ENCODE peak calls at places on chromosomes 12 and 14, in ten cellular contexts. H is left ventricle myocardium inferior; G is stomach; F is NCI-H1417; K is fibroblast of mammary gland; S is NCI-H524 treated with DMSO at 0.1 percent for 48 hours; X is SIG-M5; A is A673; Y is activated gamma-delta T cell treated with anti-CD3 and anti-CD28 coated beads, Interleukin-2, amount 50 U/mL, for 16 hours; P is epithelial cell of esophagus. E is an unnamed sample.

GRCh38 chr12:3896851-3897351 is 23.7 kb upstream of the PARP11 start:
- DNase-seq in K (peak), A (no peak), G (no peak), P (peak), X (peak), Y (no peak), H (no peak), F (no peak), S (no peak), E (peak)

GRCh38 chr14:50770586-50770985 is 60.4 kb downstream of the NIN start:
- DNase-seq in A (no peak), Y (no peak), G (no peak), P (peak), K (no peak), F (no peak), S (no peak), H (no peak), X (no peak), E (no peak)

GRCh38 chr12:32828120-32828519 is 68.5 kb downstream of the PKP2 start:
- DNase-seq in G (no peak), X (no peak), Y (no peak), F (no peak), S (no peak), K (no peak), A (no peak), H (no peak), P (no peak), E (no peak)

GRCh38 chr12:80847575-80847974 is 90.2 kb downstream of the LIN7A start:
- DNase-seq in S (no peak), K (no peak), P (no peak), Y (no peak), F (peak), A (no peak), G (no peak), H (no peak), X (no peak), E (no peak)

GRCh38 chr12:128789356-128789929 is 34.3 kb downstream of the SLC15A4 start:
- DNase-seq in P (no peak), F (no peak), X (no peak), G (no peak), S (no peak), Y (no peak), K (no peak), H (no peak), A (no peak), E (no peak)

GRCh38 chr14:82725188-82725587 is 1191.5 kb upstream of the SEL1L start:
- DNase-seq in K (peak), S (no peak), P (peak), X (no peak), F (no peak), G (no peak), A (no peak), Y (no peak), H (no peak), E (no peak)

GRCh38 chr12:122117979-122118378 is 39.4 kb downstream of the MLXIP start:
- DNase-seq in A (no peak), K (peak), Y (no peak), P (no peak), G (no peak), X (no peak), H (peak), F (no peak), S (no peak), E (no peak)

GRCh38 chr14:104395941-104396681 is 183.5 kb upstream of the C14orf180 start:
- DNase-seq in P (no peak), G (peak), F (no peak), A (no peak), Y (no peak), S (no peak), K (no peak), H (no peak), X (no peak), E (no peak)

GRCh38 chr12:76199808-76200207 is 115.3 kb upstream of the NAP1L1 start:
- DNase-seq in S (no peak), P (no peak), X (no peak), Y (no peak), K (peak), H (no peak), A (peak), G (no peak), F (no peak), E (peak)

GRCh38 chr14:96165493-96166474 is 38.9 kb upstream of the BDKRB2 start:
- DNase-seq in F (no peak), G (no peak), Y (no peak), X (no peak), P (no peak), S (no peak), A (no peak), K (no peak), H (no peak), E (peak)

GRCh38 chr12:57101892-57102695 is 9.1 kb downstream of the STAT6 start:
- DNase-seq in F (no peak), G (peak), K (peak), X (no peak), A (no peak), P (peak), S (no peak), Y (no peak), H (no peak), E (no peak)

GRCh38 chr12:93896427-93896826 is 219.3 kb downstream of the CRADD start:
- DNase-seq in G (no peak), K (peak), A (no peak), X (no peak), P (no peak), H (no peak), S (no peak), F (no peak), Y (no peak), E (peak)

GRCh38 chr14:31241450-31242114 is 34.0 kb upstream of the HECTD1 start:
- DNase-seq in X (no peak), H (no peak), F (no peak), S (no peak), G (no peak), Y (no peak), A (no peak), P (no peak), K (no peak), E (peak)

GRCh38 chr12:53365245-53365904 is 14.6 kb upstream of the SP1 start:
- DNase-seq in X (no peak), Y (no peak), H (no peak), K (peak), P (peak), S (no peak), F (no peak), A (no peak), G (no peak), E (peak)

GRCh38 chr14:100114109-100114765 is 45.2 kb downstream of the DEGS2 start:
- DNase-seq in S (no peak), Y (no peak), G (no peak), F (no peak), H (no peak), X (no peak), A (no peak), K (no peak), P (no peak), E (no peak)

GRCh38 chr14:74249433-74250375 is 10.5 kb downstream of the VSX2 start:
- DNase-seq in X (no peak), G (no peak), A (no peak), H (no peak), Y (no peak), K (no peak), S (no peak), F (no peak), P (no peak), E (no peak)

E was measured in EH.